ENCODE peak calls at places on chromosomes 6 and 20, in six cellular contexts. K is lower lobe of right lung, P is Right ventricle myocardium superior, A is endothelial cell, L is amniotic stem cell, D is choroid plexus epithelial cell. B is an unnamed sample.

GRCh38 chr6:41471064-41471895 is 74.9 kb upstream of the FOXP4 start:
- DNase-seq in K (no peak), P (no peak), A (no peak), L (no peak), D (no peak), B (no peak)

GRCh38 chr6:93675856-93676255 is 256.5 kb upstream of the EPHA7 start:
- DNase-seq in K (no peak), P (no peak), A (no peak), L (no peak), D (no peak), B (no peak)

GRCh38 chr6:110357696-110358535 is at the start of gene METTL24:
- DNase-seq in K (peak), P (peak), A (peak), L (no peak), D (no peak), B (no peak)

GRCh38 chr20:18176318-18176785 is 38.7 kb downstream of the KAT14 start:
- DNase-seq in K (no peak), P (no peak), A (no peak), L (no peak), D (peak), B (no peak)

GRCh38 chr6:135083992-135084915 is 29.6 kb upstream of the HBS1L start:
- DNase-seq in K (no peak), P (no peak), A (no peak), L (no peak), D (no peak), B (no peak)

GRCh38 chr6:56038764-56039163 is 163.4 kb upstream of the BMP5 start:
- DNase-seq in K (no peak), P (no peak), A (no peak), L (no peak), D (no peak), B (no peak)

GRCh38 chr6:156809034-156809433 is 31.9 kb downstream of the ARID1B start:
- DNase-seq in K (no peak), P (no peak), A (no peak), L (no peak), D (peak), B (no peak)

GRCh38 chr6:41022294-41022693 is 16.7 kb downstream of the UNC5CL start:
- DNase-seq in K (no peak), P (no peak), A (no peak), L (no peak), D (peak), B (no peak)

GRCh38 chr6:118632359-118632758 is 19.0 kb downstream of the CEP85L start:
- DNase-seq in K (no peak), P (no peak), A (no peak), L (no peak), D (no peak), B (no peak)

GRCh38 chr20:46614503-46614902 is 36.8 kb downstream of the SLC13A3 start:
- DNase-seq in K (no peak), P (no peak), A (no peak), L (no peak), D (no peak), B (no peak)

GRCh38 chr6:12279322-12280098 is 10.7 kb upstream of the EDN1 start:
- DNase-seq in K (no peak), P (no peak), A (no peak), L (no peak), D (no peak), B (no peak)

GRCh38 chr20:6287471-6287870 is 164.6 kb upstream of the FERMT1 start:
- DNase-seq in K (no peak), P (no peak), A (no peak), L (no peak), D (no peak), B (no peak)

GRCh38 chr6:111294374-111294967 is 188.5 kb downstream of the REV3L start:
- DNase-seq in K (no peak), P (no peak), A (no peak), L (no peak), D (no peak), B (no peak)

GRCh38 chr6:71349395-71349794 is 60.8 kb downstream of the OGFRL1 start:
- DNase-seq in K (no peak), P (no peak), A (no peak), L (peak), D (peak), B (peak)

GRCh38 chr6:36029464-36029863 is 1.9 kb downstream of the MAPK14 start:
- DNase-seq in K (no peak), P (no peak), A (no peak), L (peak), D (peak), B (no peak)

GRCh38 chr6:43608310-43608763 is 20.7 kb downstream of the GTPBP2 start:
- DNase-seq in K (no peak), P (peak), A (peak), L (peak), D (peak), B (peak)

GRCh38 chr20:58492795-58493538 is 22.2 kb downstream of the APCDD1L start:
- DNase-seq in K (no peak), P (no peak), A (no peak), L (no peak), D (no peak), B (no peak)

GRCh38 chr20:11924923-11925322 is 7.2 kb downstream of the BTBD3 start:
- DNase-seq in K (no peak), P (no peak), A (no peak), L (no peak), D (no peak), B (no peak)

GRCh38 chr6:85464722-85465150 is 14.9 kb downstream of the NT5E start:
- DNase-seq in K (no peak), P (no peak), A (no peak), L (no peak), D (peak), B (no peak)

GRCh38 chr6:123771126-123771525 is 32.5 kb upstream of the NKAIN2 start:
- DNase-seq in K (no peak), P (no peak), A (no peak), L (no peak), D (peak), B (no peak)

B was measured in neuronal stem cell.